ENCODE peak calls at places on chromosome 11, in six cellular contexts. One of them, this sample, is unnamed.
A peak's percentile ranks its signal among the peaks of the same experiment; 100 is the strongest.

GRCh38 chr11:94845622-94846021 is 77.5 kb downstream of the AMOTL1 start:
- DNase-seq in fibroblast of villous mesenchyme: peak; percentile 45
- DNase-seq in NCI-H774: peak; percentile 46
- DNase-seq in stromal cell of bone marrow: peak; percentile 40
- DNase-seq in non-pigmented ciliary epithelial cell: no peak
- DNase-seq in T-helper 2 cell: no peak
- DNase-seq in this sample: no peak

GRCh38 chr11:112085822-112086421 is 634 bp downstream of the TIMM8B start:
- DNase-seq in stromal cell of bone marrow: no peak
- DNase-seq in T-helper 2 cell: peak; percentile 10
- DNase-seq in NCI-H774: no peak
- DNase-seq in non-pigmented ciliary epithelial cell: no peak
- DNase-seq in fibroblast of villous mesenchyme: peak; percentile 24
- DNase-seq in this sample: peak; percentile 35

GRCh38 chr11:21839870-21840269 is 353.0 kb upstream of the ANO5 start:
- DNase-seq in fibroblast of villous mesenchyme: no peak
- DNase-seq in NCI-H774: no peak
- DNase-seq in non-pigmented ciliary epithelial cell: no peak
- DNase-seq in stromal cell of bone marrow: no peak
- DNase-seq in T-helper 2 cell: no peak
- DNase-seq in this sample: no peak

GRCh38 chr11:61068581-61068980 is 33.7 kb upstream of the CD5 start:
- DNase-seq in T-helper 2 cell: no peak
- DNase-seq in stromal cell of bone marrow: no peak
- DNase-seq in non-pigmented ciliary epithelial cell: no peak
- DNase-seq in fibroblast of villous mesenchyme: no peak
- DNase-seq in NCI-H774: no peak
- DNase-seq in this sample: no peak

GRCh38 chr11:86476109-86476861 is 101.6 kb downstream of the CCDC81 start:
- DNase-seq in non-pigmented ciliary epithelial cell: no peak
- DNase-seq in fibroblast of villous mesenchyme: peak; percentile 66
- DNase-seq in NCI-H774: no peak
- DNase-seq in T-helper 2 cell: no peak
- DNase-seq in stromal cell of bone marrow: no peak
- DNase-seq in this sample: no peak

GRCh38 chr11:44572884-44573283 is 7.4 kb downstream of the CD82 start:
- DNase-seq in non-pigmented ciliary epithelial cell: no peak
- DNase-seq in T-helper 2 cell: no peak
- DNase-seq in fibroblast of villous mesenchyme: no peak
- DNase-seq in NCI-H774: no peak
- DNase-seq in stromal cell of bone marrow: no peak
- DNase-seq in this sample: no peak

GRCh38 chr11:73944085-73944484 is 6.7 kb upstream of the DNAJB13 start:
- DNase-seq in non-pigmented ciliary epithelial cell: no peak
- DNase-seq in stromal cell of bone marrow: no peak
- DNase-seq in T-helper 2 cell: no peak
- DNase-seq in NCI-H774: no peak
- DNase-seq in fibroblast of villous mesenchyme: no peak
- DNase-seq in this sample: no peak

GRCh38 chr11:126456783-126457542 is 101.5 kb downstream of the ST3GAL4 start:
- DNase-seq in stromal cell of bone marrow: no peak
- DNase-seq in NCI-H774: no peak
- DNase-seq in fibroblast of villous mesenchyme: no peak
- DNase-seq in T-helper 2 cell: no peak
- DNase-seq in non-pigmented ciliary epithelial cell: no peak
- DNase-seq in this sample: no peak

GRCh38 chr11:79415411-79415810 is 25.4 kb downstream of the TENM4 start:
- DNase-seq in NCI-H774: no peak
- DNase-seq in fibroblast of villous mesenchyme: no peak
- DNase-seq in non-pigmented ciliary epithelial cell: no peak
- DNase-seq in T-helper 2 cell: no peak
- DNase-seq in stromal cell of bone marrow: no peak
- DNase-seq in this sample: no peak

GRCh38 chr11:103079833-103080232 is 12.1 kb downstream of the DCUN1D5 start:
- DNase-seq in T-helper 2 cell: no peak
- DNase-seq in NCI-H774: no peak
- DNase-seq in stromal cell of bone marrow: no peak
- DNase-seq in non-pigmented ciliary epithelial cell: no peak
- DNase-seq in fibroblast of villous mesenchyme: peak; percentile 29
- DNase-seq in this sample: no peak

This sample was measured in kidney glomerular epithelial cell.